ENCODE peak calls at places on chromosomes 2 and 18, in ten cellular contexts. N is heart right ventricle, T is GM23338, M is Panc1, R is GM06990, F is activated B cell treated with CpG ODN at 0.5 μM for 24 hours, S is kidney, A is ascending aorta, O is cardiac muscle cell, E is fibroblast of pulmonary artery. G is an unnamed sample.

GRCh38 chr2:187310696-187311095 is 137.4 kb downstream of the CALCRL start:
- DNase-seq in N (no peak), T (no peak), M (no peak), R (no peak), F (no peak), S (no peak), A (no peak), O (peak), E (peak), G (no peak)

GRCh38 chr2:239758325-239758877 is 266.7 kb downstream of the NDUFA10 start:
- DNase-seq in N (no peak), T (no peak), M (no peak), R (no peak), F (no peak), S (no peak), A (peak), O (peak), E (peak), G (no peak)

GRCh38 chr2:216478151-216478550 is 20.5 kb upstream of the RPL37A start:
- DNase-seq in N (no peak), T (no peak), M (no peak), R (no peak), F (no peak), S (no peak), A (no peak), O (peak), E (peak), G (no peak)

GRCh38 chr2:226797289-226797988 is 2.2 kb downstream of the IRS1 start:
- DNase-seq in N (peak), T (no peak), M (no peak), R (peak), F (no peak), S (peak), A (peak), O (no peak), E (no peak), G (peak)

GRCh38 chr2:208454861-208455260 is 48.3 kb downstream of the PTH2R start:
- DNase-seq in N (no peak), T (no peak), M (no peak), R (no peak), F (no peak), S (no peak), A (no peak), O (no peak), E (no peak), G (no peak)

GRCh38 chr2:118056165-118056534 is 32.1 kb upstream of the INSIG2 start:
- DNase-seq in N (no peak), T (no peak), M (no peak), R (peak), F (peak), S (no peak), A (no peak), O (no peak), E (no peak), G (peak)

GRCh38 chr18:31451625-31452024 is 4.1 kb downstream of the DSG3 start:
- DNase-seq in N (no peak), T (no peak), M (no peak), R (no peak), F (no peak), S (no peak), A (no peak), O (no peak), E (no peak), G (no peak)

GRCh38 chr18:51668101-51668500 is 470.6 kb upstream of the MEX3C start:
- DNase-seq in N (peak), T (peak), M (peak), R (peak), F (no peak), S (no peak), A (no peak), O (peak), E (peak), G (no peak)

GRCh38 chr2:188776634-188777033 is 197.5 kb upstream of the COL3A1 start:
- DNase-seq in N (no peak), T (no peak), M (no peak), R (no peak), F (no peak), S (no peak), A (no peak), O (peak), E (peak), G (no peak)

GRCh38 chr2:240467659-240468299 is 32.3 kb downstream of the GPC1 start:
- DNase-seq in N (no peak), T (no peak), M (no peak), R (peak), F (no peak), S (peak), A (no peak), O (no peak), E (no peak), G (peak)

GRCh38 chr2:127552336-127552735 is 16.9 kb downstream of the MYO7B start:
- DNase-seq in N (no peak), T (no peak), M (no peak), R (no peak), F (no peak), S (no peak), A (no peak), O (no peak), E (no peak), G (no peak)

GRCh38 chr2:25738383-25739343 is 65.3 kb upstream of the DTNB start:
- DNase-seq in N (no peak), T (no peak), M (no peak), R (no peak), F (no peak), S (no peak), A (no peak), O (no peak), E (no peak), G (no peak)

GRCh38 chr18:10405014-10405493 is 49.4 kb upstream of the APCDD1 start:
- DNase-seq in N (no peak), T (no peak), M (no peak), R (no peak), F (no peak), S (no peak), A (no peak), O (peak), E (no peak), G (no peak)

GRCh38 chr2:145740302-145740701 is 1220.4 kb upstream of the ZEB2 start:
- DNase-seq in N (no peak), T (no peak), M (no peak), R (no peak), F (no peak), S (no peak), A (no peak), O (no peak), E (peak), G (no peak)

GRCh38 chr2:41967426-41968181 is 80.2 kb upstream of the PKDCC start:
- DNase-seq in N (no peak), T (no peak), M (no peak), R (no peak), F (no peak), S (peak), A (peak), O (peak), E (no peak), G (peak)

GRCh38 chr18:8254664-8255063 is 354.6 kb upstream of the RAB12 start:
- DNase-seq in N (peak), T (no peak), M (no peak), R (no peak), F (no peak), S (no peak), A (no peak), O (no peak), E (no peak), G (no peak)

GRCh38 chr18:55316615-55317184 is 271.3 kb downstream of the TCF4 start:
- DNase-seq in N (no peak), T (no peak), M (no peak), R (no peak), F (no peak), S (no peak), A (no peak), O (no peak), E (no peak), G (no peak)

GRCh38 chr2:108786008-108786353 is 590 bp upstream of the CCDC138 start:
- DNase-seq in N (no peak), T (no peak), M (no peak), R (no peak), F (no peak), S (no peak), A (no peak), O (no peak), E (no peak), G (no peak)

DNA sequence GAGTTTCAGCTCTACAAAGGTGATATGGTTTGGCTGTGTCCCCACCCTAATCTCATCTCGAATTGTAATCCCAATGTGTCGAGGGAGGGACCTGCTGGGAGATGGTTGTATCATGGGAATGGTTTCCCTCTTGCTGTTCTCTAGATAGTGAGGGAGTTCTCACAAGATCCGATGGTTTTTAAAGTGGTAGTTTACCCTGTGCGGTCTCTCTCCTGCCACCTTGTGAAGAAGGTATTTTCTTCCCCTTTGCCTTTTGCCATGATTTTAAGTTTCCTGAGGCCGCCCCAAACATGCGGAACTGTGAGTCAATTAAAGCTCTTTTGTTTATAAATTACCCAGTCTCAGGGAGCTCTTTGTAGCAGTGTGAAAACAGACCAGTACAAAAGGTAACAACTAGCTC is 306.0 kb downstream of the LRP1B start:
- DNase-seq in N (no peak), T (peak), M (no peak), R (no peak), F (no peak), S (no peak), A (no peak), O (no peak), E (no peak), G (no peak)
- TF ChIP-seq CTCF in N (no peak), T (peak), M (no peak), R (no peak), F (no peak), S (no peak), A (no peak), O (no peak), E (no peak), G (no peak)

GRCh38 chr2:102168026-102168425 is 18.8 kb upstream of the IL1RL2 start:
- DNase-seq in N (no peak), T (no peak), M (no peak), R (no peak), F (no peak), S (no peak), A (no peak), O (no peak), E (no peak), G (no peak)

GRCh38 chr2:102166189-102166845 is 20.5 kb upstream of the IL1RL2 start:
- DNase-seq in N (peak), T (peak), M (no peak), R (no peak), F (no peak), S (no peak), A (no peak), O (no peak), E (no peak), G (no peak)
- TF ChIP-seq CTCF in N (peak), T (peak), M (peak), R (no peak), F (no peak), S (peak), A (peak), O (peak), E (peak), G (no peak)

GRCh38 chr2:88919087-88919738 is 227.7 kb downstream of the RPIA start:
- DNase-seq in N (no peak), T (peak), M (no peak), R (no peak), F (no peak), S (no peak), A (no peak), O (peak), E (peak), G (no peak)
- TF ChIP-seq CTCF in N (peak), T (peak), M (peak), R (no peak), F (no peak), S (peak), A (peak), O (peak), E (peak), G (no peak)

DNA sequence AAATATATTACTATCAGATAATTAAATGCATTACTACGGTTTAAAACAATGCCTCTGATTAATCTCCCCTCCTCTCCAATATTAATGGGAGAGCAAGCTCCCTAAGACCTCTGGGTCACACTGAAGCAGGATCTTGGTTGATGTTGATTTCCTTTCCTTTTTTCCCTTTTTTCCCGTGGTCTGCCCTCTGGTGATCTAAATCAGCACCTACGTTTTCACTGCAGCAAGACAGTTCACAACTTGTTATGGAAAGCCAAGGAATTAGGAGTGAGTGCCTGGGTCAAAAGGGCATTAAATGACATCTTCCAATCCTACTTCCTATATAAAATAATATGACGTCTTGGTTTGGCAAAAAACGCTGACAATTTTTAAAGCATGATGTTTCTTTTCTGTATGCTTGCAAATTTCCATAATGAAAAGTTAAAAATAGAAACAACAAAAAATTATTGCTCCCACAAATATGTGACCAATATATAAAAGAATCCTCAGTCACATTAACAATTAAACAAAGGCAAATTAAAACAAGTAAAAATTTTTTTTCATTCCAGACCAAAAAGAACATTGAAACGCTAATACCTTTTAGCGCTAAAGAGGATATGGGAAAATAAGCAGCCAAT is 7.9 kb upstream of the CFAP36 start:
- DNase-seq in N (no peak), T (peak), M (no peak), R (no peak), F (no peak), S (no peak), A (no peak), O (peak), E (peak), G (no peak)
- TF ChIP-seq CTCF in N (no peak), T (peak), M (peak), R (no peak), F (no peak), S (peak), A (no peak), O (peak), E (peak), G (no peak)

GRCh38 chr2:113041871-113042270 is 10.8 kb downstream of the IL36B start:
- DNase-seq in N (no peak), T (peak), M (no peak), R (no peak), F (no peak), S (no peak), A (no peak), O (no peak), E (no peak), G (no peak)
- TF ChIP-seq CTCF in N (no peak), T (peak), M (peak), R (peak), F (no peak), S (no peak), A (no peak), O (no peak), E (peak), G (no peak)

GRCh38 chr2:953975-954686 is 3.5 kb downstream of the SNTG2 start:
- DNase-seq in N (no peak), T (no peak), M (peak), R (no peak), F (no peak), S (no peak), A (no peak), O (peak), E (peak), G (no peak)
- TF ChIP-seq CTCF in N (peak), T (peak), M (peak), R (no peak), F (no peak), S (no peak), A (no peak), O (peak), E (peak), G (no peak)

GRCh38 chr2:20666364-20667150 is at the start of gene GDF7:
- DNase-seq in N (peak), T (peak), M (no peak), R (no peak), F (peak), S (peak), A (peak), O (no peak), E (no peak), G (peak)
- TF ChIP-seq CTCF in N (peak), T (peak), M (peak), R (peak), F (no peak), S (peak), A (peak), O (peak), E (no peak), G (no peak)

DNA sequence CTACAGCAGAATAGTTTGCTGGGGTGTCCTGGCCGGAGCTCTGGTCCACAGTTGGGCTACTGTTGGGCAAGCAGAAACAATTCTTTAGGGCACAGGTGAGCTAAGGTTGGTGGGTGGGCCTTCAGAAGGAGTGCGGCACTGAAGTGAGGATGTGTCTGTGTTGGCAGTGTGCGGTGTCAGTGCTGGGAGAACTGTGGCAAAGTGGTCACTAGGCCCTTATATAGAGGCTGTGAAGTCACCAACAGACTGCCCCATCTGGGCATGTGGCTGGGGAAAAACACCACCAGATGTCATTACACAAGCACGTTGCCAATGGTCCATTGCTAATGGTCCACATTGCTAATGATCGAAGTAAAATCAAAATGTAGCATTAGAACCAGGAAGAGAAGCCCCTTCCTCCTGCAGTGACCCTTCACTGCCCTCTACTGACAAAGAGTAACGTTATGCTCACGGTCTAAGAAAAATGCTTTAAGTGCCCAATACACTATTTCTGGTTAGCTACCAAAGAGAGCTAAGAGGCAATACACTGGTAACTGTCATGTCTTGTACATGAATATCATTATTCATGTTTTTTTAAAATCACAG is 21.3 kb downstream of the SCN1A start:
- DNase-seq in N (no peak), T (peak), M (no peak), R (no peak), F (no peak), S (no peak), A (no peak), O (peak), E (peak), G (no peak)
- TF ChIP-seq CTCF in N (no peak), T (peak), M (peak), R (peak), F (no peak), S (peak), A (no peak), O (peak), E (peak), G (no peak)

DNA sequence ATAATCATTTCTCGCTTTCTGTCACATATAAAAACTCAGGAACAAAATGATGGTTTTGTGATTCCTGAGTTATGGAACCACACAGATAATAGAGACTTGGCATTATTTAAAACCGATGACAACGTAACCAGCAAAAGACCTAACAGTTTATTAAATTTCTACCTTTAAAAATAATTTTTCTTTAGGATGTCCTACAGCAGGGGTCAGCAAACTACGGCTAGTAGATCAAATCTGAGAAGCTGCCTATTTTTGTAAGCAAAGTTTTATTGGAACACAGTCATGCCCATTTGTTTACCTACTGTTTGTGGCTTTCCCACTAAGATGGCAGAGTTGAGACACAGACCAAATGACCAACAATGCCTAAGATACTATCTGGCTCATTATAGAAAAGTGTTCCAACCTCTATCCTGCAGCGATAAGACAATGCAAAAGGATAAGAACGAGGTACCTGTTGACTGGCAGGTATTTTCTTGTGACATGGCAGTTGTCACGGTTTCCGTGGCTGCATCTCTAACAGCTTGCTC is 53.0 kb upstream of the ZFP36L2 start:
- DNase-seq in N (no peak), T (no peak), M (no peak), R (no peak), F (no peak), S (no peak), A (no peak), O (no peak), E (no peak), G (no peak)
- TF ChIP-seq CTCF in N (no peak), T (no peak), M (no peak), R (no peak), F (no peak), S (no peak), A (no peak), O (no peak), E (no peak), G (no peak)

GRCh38 chr2:202634556-202635440 is at the start of gene FAM117B:
- DNase-seq in N (peak), T (peak), M (peak), R (peak), F (peak), S (peak), A (peak), O (peak), E (peak), G (peak)
- TF ChIP-seq CTCF in N (no peak), T (no peak), M (no peak), R (no peak), F (no peak), S (no peak), A (no peak), O (peak), E (no peak), G (no peak)

G was measured in lower leg skin.